ENCODE peak calls at places on chromosomes 7 and 10, in seven cellular contexts. K is progenitor cell of endocrine pancreas, W is upper lobe of left lung, Q is AG09309, N is NB4, P is astrocyte, C is adrenal gland. M is an unnamed sample.

GRCh38 chr7:111380945-111381344 is 181.3 kb downstream of the IMMP2L start:
- DNase-seq in P (no peak), Q (no peak), K (no peak), C (no peak), W (no peak), N (no peak), M (no peak)

GRCh38 chr7:114911411-114911810 is 10.5 kb upstream of the MDFIC start:
- DNase-seq in P (no peak), C (no peak), W (no peak), Q (no peak), N (no peak), K (no peak), M (no peak)

GRCh38 chr7:1028044-1028770 is 16.1 kb upstream of the GPR146 start:
- DNase-seq in P (peak), K (peak), C (peak), W (peak), N (peak), Q (peak), M (peak)

GRCh38 chr7:133984023-133984422 is 143.1 kb upstream of the LRGUK start:
- DNase-seq in N (no peak), K (no peak), C (no peak), P (no peak), W (no peak), Q (no peak), M (no peak)

GRCh38 chr10:122056431-122057094 is 67.6 kb downstream of the TACC2 start:
- DNase-seq in W (no peak), Q (no peak), P (no peak), N (no peak), K (no peak), C (no peak), M (no peak)

GRCh38 chr7:111162692-111163091 is 71.8 kb downstream of the LRRN3 start:
- DNase-seq in W (no peak), Q (no peak), N (no peak), P (peak), C (no peak), K (no peak), M (no peak)

GRCh38 chr10:109456566-109457361 is 466.5 kb downstream of the XPNPEP1 start:
- DNase-seq in N (no peak), P (no peak), Q (no peak), K (peak), W (peak), C (no peak), M (no peak)

GRCh38 chr10:45181483-45181882 is 133.9 kb downstream of the OR13A1 start:
- DNase-seq in N (no peak), P (peak), Q (peak), C (no peak), W (no peak), K (no peak), M (no peak)

GRCh38 chr10:12910835-12911234 is 90.7 kb downstream of the CCDC3 start:
- DNase-seq in K (no peak), Q (no peak), C (no peak), P (no peak), W (no peak), N (no peak), M (no peak)

GRCh38 chr7:46576950-46577349 is 655.9 kb upstream of the IGFBP3 start:
- DNase-seq in N (no peak), Q (no peak), W (no peak), K (no peak), C (no peak), P (peak), M (no peak)

GRCh38 chr7:40394382-40394781 is 259.6 kb downstream of the SUGCT start:
- DNase-seq in W (no peak), C (no peak), P (no peak), N (no peak), K (no peak), Q (no peak), M (no peak)

GRCh38 chr7:157674715-157675426 is 338.1 kb downstream of the DNAJB6 start:
- DNase-seq in N (no peak), Q (no peak), W (peak), K (no peak), C (peak), P (no peak), M (peak)

GRCh38 chr10:22573820-22574569 is 140.4 kb downstream of the PIP4K2A start:
- DNase-seq in K (no peak), C (no peak), Q (no peak), P (no peak), N (peak), W (no peak), M (no peak)

GRCh38 chr10:125797424-125797823 is 21.8 kb upstream of the MMP21 start:
- DNase-seq in N (no peak), P (no peak), K (no peak), C (no peak), Q (no peak), W (no peak), M (no peak)

GRCh38 chr10:31650010-31650409 is 278.6 kb downstream of the ARHGAP12 start:
- DNase-seq in K (no peak), C (peak), W (no peak), Q (peak), N (no peak), P (peak), M (no peak)

GRCh38 chr10:91552706-91553105 is 80.2 kb downstream of the PPP1R3C start:
- DNase-seq in Q (no peak), W (peak), P (no peak), N (no peak), K (no peak), C (peak), M (no peak)

GRCh38 chr10:106941297-106942034 is 223.0 kb downstream of the SORCS1 start:
- DNase-seq in Q (no peak), P (no peak), W (no peak), K (no peak), C (peak), N (no peak), M (no peak)

GRCh38 chr10:69818676-69819239 is 17.1 kb downstream of the COL13A1 start:
- DNase-seq in Q (no peak), C (no peak), W (no peak), P (no peak), N (no peak), K (no peak), M (no peak)

GRCh38 chr10:94644352-94644751 is 39.2 kb upstream of the CYP2C18 start:
- DNase-seq in Q (no peak), W (no peak), P (no peak), N (no peak), C (no peak), K (no peak), M (no peak)

GRCh38 chr10:27369832-27370231 is 129.2 kb upstream of the ACBD5 start:
- DNase-seq in Q (no peak), C (no peak), K (no peak), P (no peak), N (no peak), W (no peak), M (no peak)

GRCh38 chr7:27179503-27180430 is 5.3 kb downstream of the HOXA11 start:
- DNase-seq in N (peak), W (peak), P (no peak), K (peak), Q (no peak), C (peak), M (peak)

GRCh38 chr10:30002438-30003266 is 56.7 kb downstream of the JCAD start:
- DNase-seq in C (peak), Q (no peak), K (peak), W (no peak), P (peak), N (peak), M (no peak)

GRCh38 chr10:61786728-61787127 is 114.8 kb upstream of the ARID5B start:
- DNase-seq in W (no peak), Q (peak), K (no peak), P (peak), N (no peak), C (peak), M (no peak)

GRCh38 chr7:69811682-69812344 is 213.5 kb downstream of the AUTS2 start:
- DNase-seq in C (no peak), P (no peak), K (no peak), N (no peak), W (no peak), Q (no peak), M (no peak)

GRCh38 chr7:127239814-127240213 is 12.9 kb downstream of the GRM8 start:
- DNase-seq in N (peak), P (no peak), K (no peak), C (no peak), Q (no peak), W (no peak), M (no peak)
- TF ChIP-seq CTCF in N (peak), P (no peak), K (peak), C (no peak), Q (no peak), W (no peak), M (no peak)

DNA sequence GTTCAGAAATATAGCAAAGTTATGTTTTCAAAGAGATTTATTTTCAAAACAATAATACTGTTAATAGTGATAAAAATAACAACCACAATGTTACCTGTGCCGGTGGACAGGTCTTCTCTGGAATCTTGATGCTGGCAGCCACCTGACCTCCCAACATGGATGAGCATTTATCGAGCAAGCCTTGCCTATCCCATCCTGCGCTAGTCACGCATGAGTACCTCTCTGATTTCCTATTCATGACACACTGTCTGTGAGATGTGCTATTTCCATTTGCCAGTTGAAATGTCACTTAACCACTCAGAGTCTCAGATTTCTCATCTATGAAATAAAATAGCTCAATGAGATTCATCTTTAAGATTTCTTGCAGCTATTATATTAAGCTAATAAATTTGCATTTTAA is 341.2 kb upstream of the VWC2 start:
- DNase-seq in K (no peak), N (no peak), P (no peak), Q (no peak), W (no peak), C (no peak), M (no peak)
- TF ChIP-seq CTCF in K (no peak), N (no peak), P (no peak), Q (no peak), W (no peak), C (no peak), M (no peak)

DNA sequence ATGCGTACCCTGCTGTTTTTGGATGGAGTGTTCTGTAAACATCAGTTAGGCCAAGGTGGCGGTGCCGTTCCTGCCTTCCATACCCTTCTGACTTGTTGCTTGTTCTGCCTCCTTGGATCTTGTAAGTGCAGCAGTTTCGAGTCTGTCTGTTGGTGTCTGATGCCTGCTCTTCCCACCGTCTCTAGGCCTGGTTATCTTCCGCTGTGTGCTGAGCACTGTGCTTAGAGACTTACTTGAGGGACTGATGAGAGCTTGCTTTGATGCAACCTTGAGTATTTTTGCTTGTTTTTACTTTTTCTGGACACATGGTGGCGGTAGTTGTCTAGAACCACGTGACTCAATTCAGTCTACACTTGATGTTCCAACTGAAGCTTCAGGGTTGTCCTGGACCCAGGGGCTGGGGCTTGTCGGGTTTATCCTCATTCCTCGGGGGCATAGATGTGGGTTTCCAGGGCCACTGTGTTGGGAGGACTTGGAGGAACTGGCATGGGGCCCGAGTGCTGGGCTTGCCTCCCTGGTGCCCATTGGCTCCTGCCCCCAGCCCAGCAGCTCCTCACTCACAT is 14.4 kb upstream of the SPRN start:
- DNase-seq in P (no peak), K (no peak), W (no peak), N (peak), C (no peak), Q (no peak), M (no peak)
- TF ChIP-seq CTCF in P (peak), K (no peak), W (no peak), N (peak), C (no peak), Q (peak), M (no peak)

GRCh38 chr7:132656846-132657776 is 80.8 kb upstream of the PLXNA4 start:
- DNase-seq in Q (no peak), N (peak), C (no peak), P (no peak), W (no peak), K (no peak), M (no peak)
- TF ChIP-seq CTCF in Q (peak), N (peak), C (no peak), P (peak), W (peak), K (peak), M (no peak)

GRCh38 chr10:46297406-46298204 is 10.8 kb downstream of the ANTXRL start:
- DNase-seq in N (peak), C (no peak), K (no peak), P (no peak), W (no peak), Q (no peak), M (no peak)
- TF ChIP-seq CTCF in N (no peak), C (no peak), K (no peak), P (no peak), W (no peak), Q (no peak), M (no peak)

GRCh38 chr10:230758-231157 is 95.5 kb downstream of the ZMYND11 start:
- DNase-seq in P (no peak), W (no peak), C (no peak), Q (no peak), K (no peak), N (peak), M (no peak)
- TF ChIP-seq CTCF in P (peak), W (peak), C (no peak), Q (peak), K (peak), N (peak), M (no peak)

DNA sequence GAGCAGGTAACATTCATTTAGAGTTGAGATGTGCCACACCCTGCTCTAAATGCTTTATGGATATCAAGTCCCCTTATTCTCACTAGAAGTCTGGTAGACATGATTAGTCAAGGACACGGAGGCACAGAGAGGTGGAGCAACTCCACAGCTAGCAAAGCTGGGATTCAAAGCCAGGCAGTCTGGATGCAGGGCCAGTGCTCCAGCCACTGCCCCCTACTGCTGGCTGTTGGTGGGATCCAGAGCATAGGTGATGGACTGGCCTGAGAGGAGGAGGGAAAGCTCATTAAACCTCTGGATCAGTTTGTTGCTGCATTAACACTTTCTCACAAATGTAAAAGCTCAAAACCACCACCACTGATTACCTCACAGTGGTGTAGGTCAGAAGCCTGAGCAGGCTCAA is 22.6 kb upstream of the KBTBD2 start:
- DNase-seq in Q (no peak), K (no peak), P (no peak), C (no peak), W (no peak), N (no peak), M (no peak)
- TF ChIP-seq CTCF in Q (no peak), K (no peak), P (no peak), C (no peak), W (no peak), N (peak), M (no peak)

GRCh38 chr10:68107651-68108449 is 1.4 kb upstream of the MYPN start:
- DNase-seq in K (no peak), W (no peak), Q (no peak), N (no peak), C (no peak), P (no peak), M (no peak)
- TF ChIP-seq CTCF in K (no peak), W (no peak), Q (no peak), N (no peak), C (no peak), P (no peak), M (no peak)

GRCh38 chr10:87861034-87861433 is 2.3 kb downstream of the KLLN start:
- DNase-seq in C (no peak), W (no peak), P (no peak), N (peak), K (no peak), Q (no peak), M (no peak)

GRCh38 chr10:87861566-87861952 is 1.8 kb downstream of the KLLN start:
- DNase-seq in Q (no peak), P (peak), W (no peak), N (peak), C (peak), K (peak), M (no peak)

GRCh38 chr10:87861953-87862643 is 1.2 kb downstream of the KLLN start:
- DNase-seq in W (peak), C (peak), P (peak), K (peak), N (peak), Q (peak), M (peak)

GRCh38 chr10:87863102-87863943 is at the start of the genes KLLN and PTEN:
- DNase-seq in P (peak), N (peak), W (peak), K (peak), Q (peak), C (peak), M (peak)

DNA sequence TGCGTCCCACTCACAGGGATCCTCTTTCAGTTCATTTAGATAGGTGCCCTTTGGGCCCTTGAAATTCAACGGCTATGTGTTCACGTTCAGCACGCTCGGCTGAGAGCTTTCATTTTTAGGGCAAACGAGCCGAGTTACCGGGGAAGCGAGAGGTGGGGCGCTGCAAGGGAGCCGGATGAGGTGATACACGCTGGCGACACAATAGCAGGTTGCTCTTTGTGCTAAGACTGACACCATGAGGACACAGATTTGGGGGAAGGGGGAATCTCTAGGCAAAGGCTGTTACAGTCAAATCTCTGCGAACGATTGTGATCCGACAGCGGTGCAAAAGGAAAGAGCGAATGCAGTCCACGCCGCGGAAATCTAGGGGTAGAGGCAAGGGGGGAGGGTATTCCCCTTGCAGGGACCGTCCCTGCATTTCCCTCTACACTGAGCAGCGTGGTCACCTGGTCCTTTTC is 660 bp downstream of the KLLN start:
- DNase-seq in P (no peak), K (no peak), W (no peak), N (no peak), Q (no peak), C (no peak), M (no peak)
- TF ChIP-seq CTCF in P (no peak), K (no peak), W (no peak), N (no peak), Q (no peak), C (no peak), M (no peak)

GRCh38 chr10:127906548-127907377 is at the start of gene PTPRE:
- DNase-seq in K (peak), C (peak), N (peak), W (peak), P (no peak), Q (no peak), M (peak)
- TF ChIP-seq CTCF in K (peak), C (peak), N (peak), W (peak), P (peak), Q (peak), M (no peak)

M was measured in activated B cell treated with CpG ODN at 0.5 μM for 24 hours.